ENCODE peak calls at places on chromosomes 12 and 14, in six cellular contexts. O, N, L, I, S and M are unnamed samples.

GRCh38 chr14:75125617-75126016 is 1.2 kb downstream of the NEK9 start:
- DNase-seq in O (no peak), N (no peak), L (no peak), I (no peak), S (no peak), M (no peak)

GRCh38 chr14:75242546-75243273 is 35.9 kb upstream of the FOS start:
- DNase-seq in O (peak; percentile 63), N (no peak), L (no peak), I (no peak), S (no peak), M (no peak)

GRCh38 chr14:34043627-34044372 is 92.9 kb upstream of the EGLN3 start:
- DNase-seq in O (no peak), N (no peak), L (peak; percentile 38), I (no peak), S (no peak), M (no peak)

GRCh38 chr12:109773384-109774011 is 59.7 kb downstream of the TRPV4 start:
- DNase-seq in O (no peak), N (no peak), L (no peak), I (no peak), S (no peak), M (no peak)

GRCh38 chr14:101505216-101505970 is 55.9 kb upstream of the DIO3 start:
- DNase-seq in O (peak; percentile 80), N (no peak), L (no peak), I (no peak), S (no peak), M (no peak)

GRCh38 chr12:62998454-62998853 is 63.5 kb upstream of the PPM1H start:
- DNase-seq in O (no peak), N (no peak), L (no peak), I (no peak), S (no peak), M (no peak)

GRCh38 chr14:100153560-100153959 is 5.9 kb downstream of the DEGS2 start:
- DNase-seq in O (no peak), N (no peak), L (no peak), I (no peak), S (no peak), M (no peak)

GRCh38 chr14:77238996-77239395 is 32.0 kb downstream of the NGB start:
- DNase-seq in O (no peak), N (no peak), L (no peak), I (no peak), S (no peak), M (no peak)

GRCh38 chr12:104958946-104959841 is 1.1 kb upstream of the SLC41A2 start:
- DNase-seq in O (no peak), N (no peak), L (no peak), I (no peak), S (peak; percentile 17), M (no peak)

GRCh38 chr12:124506145-124506831 is 61.1 kb downstream of the NCOR2 start:
- DNase-seq in O (peak; percentile 73), N (peak; percentile 84), L (no peak), I (peak; percentile 81), S (peak; percentile 73), M (no peak)

GRCh38 chr12:27142102-27142721 is 59.8 kb upstream of the C12orf71 start:
- DNase-seq in O (peak; percentile 55), N (peak; percentile 80), L (peak; percentile 42), I (peak; percentile 64), S (peak; percentile 32), M (peak; percentile 62)

GRCh38 chr14:71319646-71320045 is 412.4 kb downstream of the PCNX1 start:
- DNase-seq in O (no peak), N (no peak), L (no peak), I (no peak), S (no peak), M (peak; percentile 8)

GRCh38 chr12:63753743-63754142 is 26.0 kb upstream of the RXYLT1 start:
- DNase-seq in O (no peak), N (no peak), L (no peak), I (no peak), S (no peak), M (no peak)

GRCh38 chr14:67010602-67011001 is 178.6 kb upstream of the GARIN2 start:
- DNase-seq in O (no peak), N (no peak), L (no peak), I (peak; percentile 2), S (no peak), M (no peak)

GRCh38 chr12:81797100-81797499 is 38.0 kb upstream of the PPFIA2 start:
- DNase-seq in O (no peak), N (no peak), L (no peak), I (no peak), S (no peak), M (no peak)
- TF ChIP-seq CTCF in O (no peak), N (no peak), L (no peak), I (peak; percentile 50), S (no peak), M (peak; percentile 63)

DNA sequence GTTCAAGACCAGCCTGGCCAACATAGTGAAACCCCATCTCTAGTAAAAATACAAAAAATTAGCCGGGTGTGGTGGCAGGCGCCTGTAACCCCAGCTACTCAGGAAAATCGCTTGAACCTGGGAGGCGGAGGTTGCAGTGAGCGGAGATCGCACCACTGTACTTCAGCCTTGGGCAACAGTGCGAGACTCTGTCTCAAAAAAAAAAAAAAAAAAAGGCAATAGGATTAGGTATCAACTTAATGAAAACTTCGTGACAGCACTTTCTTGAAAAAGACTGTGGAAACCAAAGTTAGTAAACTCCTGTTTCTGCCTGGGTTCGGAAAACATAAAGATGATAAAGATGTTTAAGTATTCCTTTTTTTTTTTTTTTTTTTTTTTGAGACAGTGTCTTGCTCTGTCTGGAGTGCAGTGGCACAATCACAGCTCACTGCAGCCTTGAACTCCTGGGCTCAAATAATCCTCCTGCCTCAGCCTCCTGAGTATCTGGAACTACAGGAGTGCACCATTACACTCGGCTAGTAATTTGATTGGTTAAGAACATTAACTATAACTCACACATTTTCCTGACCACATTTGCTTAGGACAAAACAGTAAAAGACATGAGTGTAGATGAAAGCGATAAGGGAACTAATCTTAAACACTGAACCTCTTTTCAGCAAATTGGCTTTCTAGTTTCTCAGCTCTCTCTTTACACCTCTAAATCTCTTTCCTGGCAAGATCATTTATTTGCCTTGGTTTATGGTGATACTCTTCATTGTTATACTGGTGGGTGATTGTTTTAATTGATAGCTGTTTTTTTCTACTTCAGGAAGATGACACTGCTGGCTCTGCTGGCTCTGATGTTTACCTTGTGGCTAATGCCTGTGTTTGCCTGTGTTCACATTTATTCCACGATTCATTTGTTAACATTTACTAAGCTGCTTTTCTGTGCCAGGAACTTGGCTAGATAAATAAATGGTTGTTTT is 15.8 kb downstream of the HIF1A start:
- DNase-seq in O (peak; percentile 31), N (no peak), L (no peak), I (no peak), S (no peak), M (no peak)
- TF ChIP-seq CTCF in O (no peak), N (no peak), L (no peak), I (no peak), S (no peak), M (no peak)

GRCh38 chr14:38012056-38012455 is 195.6 kb upstream of the SSTR1 start:
- DNase-seq in O (no peak), N (no peak), L (no peak), I (no peak), S (no peak), M (no peak)

GRCh38 chr14:38016497-38016896 is 191.2 kb upstream of the SSTR1 start:
- DNase-seq in O (no peak), N (no peak), L (no peak), I (no peak), S (no peak), M (no peak)
- TF ChIP-seq CTCF in O (no peak), N (no peak), L (no peak), I (no peak), S (peak; percentile 32), M (peak; percentile 39)

GRCh38 chr14:23054000-23054811 is 3.1 kb downstream of the CDH24 start:
- DNase-seq in O (no peak), N (no peak), L (peak; percentile 38), I (no peak), S (no peak), M (no peak)
- TF ChIP-seq CTCF in O (no peak), N (peak; percentile 8), L (no peak), I (peak; percentile 6), S (peak; percentile 30), M (peak; percentile 28)

GRCh38 chr14:54220122-54220691 is 176.6 kb upstream of the CDKN3 start:
- DNase-seq in O (no peak), N (no peak), L (no peak), I (no peak), S (no peak), M (peak; percentile 15)

GRCh38 chr14:54221432-54221803 is 175.4 kb upstream of the CDKN3 start:
- DNase-seq in O (no peak), N (no peak), L (no peak), I (no peak), S (no peak), M (no peak)

GRCh38 chr14:54220697-54221431 is 175.9 kb upstream of the CDKN3 start:
- DNase-seq in O (no peak), N (no peak), L (no peak), I (no peak), S (no peak), M (no peak)

GRCh38 chr14:54223978-54224377 is 172.8 kb upstream of the CDKN3 start:
- DNase-seq in O (no peak), N (no peak), L (no peak), I (no peak), S (no peak), M (no peak)

GRCh38 chr14:54221971-54222370 is 174.8 kb upstream of the CDKN3 start:
- DNase-seq in O (no peak), N (no peak), L (no peak), I (no peak), S (no peak), M (no peak)
- TF ChIP-seq CTCF in O (no peak), N (no peak), L (no peak), I (no peak), S (no peak), M (no peak)

DNA sequence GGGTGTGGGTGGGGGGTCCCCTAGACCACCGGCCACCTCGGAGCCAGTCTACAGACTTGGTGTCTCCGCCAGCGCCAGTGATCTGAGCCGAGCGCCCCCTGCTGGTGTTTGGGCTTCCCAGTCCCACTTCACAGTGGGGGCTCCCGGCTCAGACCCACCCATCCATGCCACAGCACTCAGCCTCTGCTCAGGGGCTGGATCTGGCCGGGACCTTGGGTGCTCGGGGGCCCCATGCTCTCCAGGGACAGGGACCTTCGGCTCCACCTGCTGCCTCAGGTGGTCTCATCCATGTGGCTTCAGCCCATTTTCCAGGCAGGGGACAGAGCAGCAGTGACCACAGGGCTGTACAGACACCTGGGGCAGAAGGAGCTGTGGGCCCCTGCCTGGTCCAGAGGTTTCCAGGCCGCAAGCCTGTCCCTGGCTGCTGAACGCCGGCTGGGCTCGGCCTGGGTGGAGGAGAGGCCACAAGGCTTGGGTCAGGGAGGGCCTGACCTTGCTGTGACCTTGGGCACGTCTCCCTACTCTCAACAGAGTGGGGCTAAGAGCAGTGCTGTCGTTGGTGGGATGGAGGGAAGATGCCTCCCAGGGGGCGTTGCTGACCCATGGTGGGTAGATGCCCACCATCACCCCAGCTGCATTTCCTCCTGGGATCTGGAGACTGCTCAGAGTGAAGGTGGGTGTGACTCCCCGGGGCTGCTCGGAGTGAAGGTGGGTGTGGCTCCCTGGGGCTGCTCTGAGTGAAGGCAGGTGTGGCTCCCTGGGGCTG is 86.3 kb downstream of the KIF26A start:
- DNase-seq in O (no peak), N (no peak), L (peak; percentile 28), I (no peak), S (no peak), M (peak; percentile 49)
- TF ChIP-seq CTCF in O (no peak), N (peak; percentile 5), L (no peak), I (no peak), S (peak; percentile 17), M (peak; percentile 52)